ENCODE peak calls at places on chromosomes 2 and 18, in eight cellular contexts. One of them, this sample, is unnamed.

GRCh38 chr2:32882911-32883810 is 63.6 kb upstream of the LTBP1 start:
- DNase-seq in foreskin fibroblast: peak
- DNase-seq in esophagus muscularis mucosa: no peak
- DNase-seq in vagina: no peak
- DNase-seq in choroid plexus epithelial cell: peak
- DNase-seq in endothelial cell: no peak
- DNase-seq in mammary epithelial cell: no peak
- DNase-seq in HFFc6: peak
- DNase-seq in this sample: no peak

GRCh38 chr18:42620585-42620984 is 494.9 kb downstream of the RIT2 start:
- DNase-seq in foreskin fibroblast: no peak
- DNase-seq in esophagus muscularis mucosa: no peak
- DNase-seq in vagina: no peak
- DNase-seq in choroid plexus epithelial cell: no peak
- DNase-seq in endothelial cell: no peak
- DNase-seq in mammary epithelial cell: no peak
- DNase-seq in HFFc6: no peak
- DNase-seq in this sample: no peak

GRCh38 chr2:7857904-7858303 is 824.0 kb upstream of the ID2 start:
- DNase-seq in foreskin fibroblast: peak
- DNase-seq in esophagus muscularis mucosa: peak
- DNase-seq in vagina: no peak
- DNase-seq in choroid plexus epithelial cell: no peak
- DNase-seq in endothelial cell: no peak
- DNase-seq in mammary epithelial cell: peak
- DNase-seq in HFFc6: peak
- DNase-seq in this sample: no peak

GRCh38 chr2:94877129-94877528 is 5.9 kb downstream of the TEKT4 start:
- DNase-seq in foreskin fibroblast: no peak
- DNase-seq in esophagus muscularis mucosa: no peak
- DNase-seq in vagina: no peak
- DNase-seq in choroid plexus epithelial cell: no peak
- DNase-seq in endothelial cell: no peak
- DNase-seq in mammary epithelial cell: no peak
- DNase-seq in HFFc6: no peak
- DNase-seq in this sample: no peak

GRCh38 chr2:127084611-127085031 is 22.3 kb downstream of the BIN1 start:
- DNase-seq in foreskin fibroblast: no peak
- DNase-seq in esophagus muscularis mucosa: no peak
- DNase-seq in vagina: no peak
- DNase-seq in choroid plexus epithelial cell: no peak
- DNase-seq in endothelial cell: no peak
- DNase-seq in mammary epithelial cell: no peak
- DNase-seq in HFFc6: no peak
- DNase-seq in this sample: peak

GRCh38 chr2:102001767-102002142 is 10.0 kb downstream of the IL1R2 start:
- DNase-seq in foreskin fibroblast: no peak
- DNase-seq in esophagus muscularis mucosa: no peak
- DNase-seq in vagina: no peak
- DNase-seq in choroid plexus epithelial cell: no peak
- DNase-seq in endothelial cell: no peak
- DNase-seq in mammary epithelial cell: peak
- DNase-seq in HFFc6: no peak
- DNase-seq in this sample: peak

GRCh38 chr2:23803275-23803964 is 123.5 kb downstream of the ATAD2B start:
- DNase-seq in foreskin fibroblast: peak
- DNase-seq in esophagus muscularis mucosa: no peak
- DNase-seq in vagina: no peak
- DNase-seq in choroid plexus epithelial cell: peak
- DNase-seq in endothelial cell: no peak
- DNase-seq in mammary epithelial cell: peak
- DNase-seq in HFFc6: peak
- DNase-seq in this sample: no peak

GRCh38 chr18:34928068-34928753 is 113.0 kb upstream of the MAPRE2 start:
- DNase-seq in foreskin fibroblast: peak
- DNase-seq in esophagus muscularis mucosa: no peak
- DNase-seq in vagina: no peak
- DNase-seq in choroid plexus epithelial cell: no peak
- DNase-seq in endothelial cell: no peak
- DNase-seq in mammary epithelial cell: no peak
- DNase-seq in HFFc6: no peak
- DNase-seq in this sample: no peak

GRCh38 chr2:40416486-40416885 is 35.4 kb downstream of the SLC8A1 start:
- DNase-seq in foreskin fibroblast: peak
- DNase-seq in esophagus muscularis mucosa: no peak
- DNase-seq in vagina: no peak
- DNase-seq in choroid plexus epithelial cell: no peak
- DNase-seq in endothelial cell: no peak
- DNase-seq in mammary epithelial cell: peak
- DNase-seq in HFFc6: no peak
- DNase-seq in this sample: no peak

GRCh38 chr18:47735041-47735440 is 195.4 kb downstream of the SMAD2 start:
- DNase-seq in foreskin fibroblast: no peak
- DNase-seq in esophagus muscularis mucosa: no peak
- DNase-seq in vagina: no peak
- DNase-seq in choroid plexus epithelial cell: no peak
- DNase-seq in endothelial cell: no peak
- DNase-seq in mammary epithelial cell: no peak
- DNase-seq in HFFc6: no peak
- DNase-seq in this sample: no peak

GRCh38 chr2:191222507-191222906 is 22.7 kb upstream of the MYO1B start:
- DNase-seq in foreskin fibroblast: no peak
- DNase-seq in esophagus muscularis mucosa: no peak
- DNase-seq in vagina: no peak
- DNase-seq in choroid plexus epithelial cell: peak
- DNase-seq in endothelial cell: no peak
- DNase-seq in mammary epithelial cell: peak
- DNase-seq in HFFc6: no peak
- DNase-seq in this sample: no peak

GRCh38 chr2:132915812-132916211 is 245.8 kb upstream of the LYPD1 start:
- DNase-seq in foreskin fibroblast: no peak
- DNase-seq in esophagus muscularis mucosa: no peak
- DNase-seq in vagina: no peak
- DNase-seq in choroid plexus epithelial cell: no peak
- DNase-seq in endothelial cell: no peak
- DNase-seq in mammary epithelial cell: no peak
- DNase-seq in HFFc6: no peak
- DNase-seq in this sample: no peak

GRCh38 chr2:132909427-132909826 is 239.4 kb upstream of the LYPD1 start:
- DNase-seq in foreskin fibroblast: no peak
- DNase-seq in esophagus muscularis mucosa: no peak
- DNase-seq in vagina: no peak
- DNase-seq in choroid plexus epithelial cell: no peak
- DNase-seq in endothelial cell: no peak
- DNase-seq in mammary epithelial cell: peak
- DNase-seq in HFFc6: no peak
- DNase-seq in this sample: no peak

GRCh38 chr2:132910432-132910831 is 240.4 kb upstream of the LYPD1 start:
- DNase-seq in foreskin fibroblast: no peak
- DNase-seq in esophagus muscularis mucosa: no peak
- DNase-seq in vagina: no peak
- DNase-seq in choroid plexus epithelial cell: no peak
- DNase-seq in endothelial cell: no peak
- DNase-seq in mammary epithelial cell: no peak
- DNase-seq in HFFc6: no peak
- DNase-seq in this sample: no peak

GRCh38 chr2:132916219-132916618 is 246.2 kb upstream of the LYPD1 start:
- DNase-seq in foreskin fibroblast: no peak
- DNase-seq in esophagus muscularis mucosa: no peak
- DNase-seq in vagina: no peak
- DNase-seq in choroid plexus epithelial cell: no peak
- DNase-seq in endothelial cell: no peak
- DNase-seq in mammary epithelial cell: no peak
- DNase-seq in HFFc6: no peak
- DNase-seq in this sample: no peak

DNA sequence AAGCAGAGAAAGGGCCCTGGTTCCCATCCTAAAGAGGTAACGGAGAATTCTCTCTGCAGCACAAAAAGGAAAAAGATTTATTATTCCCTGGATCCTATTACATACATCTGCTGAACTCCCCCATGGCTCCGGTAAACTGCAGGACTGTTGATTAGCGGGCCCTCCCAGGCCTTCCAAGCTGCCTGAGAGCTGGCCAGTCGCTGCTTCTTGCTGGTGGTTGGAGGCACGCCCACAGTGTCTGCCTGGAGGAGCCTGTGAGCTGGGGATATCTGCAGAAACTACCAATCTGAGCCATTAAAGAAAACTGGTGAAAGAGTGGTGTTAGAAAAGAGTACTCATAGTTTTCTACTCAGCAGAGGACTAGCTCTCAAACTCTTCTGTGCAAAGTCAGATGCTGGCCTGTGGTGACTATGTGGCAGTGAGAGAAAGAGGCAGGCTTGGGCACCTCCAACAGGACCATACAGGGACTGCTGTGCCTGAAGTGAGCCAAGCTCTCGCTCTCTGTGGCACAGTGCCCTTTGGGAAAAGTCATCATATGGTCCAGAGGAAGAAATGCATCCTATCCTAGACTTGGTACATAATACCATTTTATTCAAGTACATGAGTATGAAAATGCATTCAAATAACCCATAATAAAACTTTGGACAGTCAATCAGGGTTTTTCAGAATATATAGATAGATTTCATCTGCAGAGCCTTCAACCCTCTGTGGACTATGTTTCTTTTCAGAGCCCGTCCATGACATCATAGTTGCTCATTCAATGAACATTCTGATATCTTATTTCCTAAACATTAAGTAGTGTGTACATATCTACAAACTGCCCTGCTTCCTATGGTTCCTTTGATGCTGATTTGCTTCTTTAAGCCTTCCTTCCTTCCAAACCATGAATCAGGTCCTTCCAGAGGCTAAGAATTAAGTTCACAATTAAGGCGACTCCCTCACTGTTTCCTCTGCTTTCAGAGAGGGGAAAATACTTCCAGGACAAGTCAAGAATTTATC is 242.0 kb upstream of the LYPD1 start:
- DNase-seq in foreskin fibroblast: no peak
- DNase-seq in esophagus muscularis mucosa: no peak
- DNase-seq in vagina: no peak
- DNase-seq in choroid plexus epithelial cell: peak
- DNase-seq in endothelial cell: no peak
- DNase-seq in mammary epithelial cell: no peak
- DNase-seq in HFFc6: no peak
- DNase-seq in this sample: no peak
- TF ChIP-seq CTCF in foreskin fibroblast: no peak
- TF ChIP-seq CTCF in esophagus muscularis mucosa: no peak
- TF ChIP-seq CTCF in vagina: no peak
- TF ChIP-seq CTCF in choroid plexus epithelial cell: no peak
- TF ChIP-seq CTCF in endothelial cell: no peak
- TF ChIP-seq CTCF in mammary epithelial cell: no peak
- TF ChIP-seq CTCF in HFFc6: peak
- TF ChIP-seq CTCF in this sample: no peak

DNA sequence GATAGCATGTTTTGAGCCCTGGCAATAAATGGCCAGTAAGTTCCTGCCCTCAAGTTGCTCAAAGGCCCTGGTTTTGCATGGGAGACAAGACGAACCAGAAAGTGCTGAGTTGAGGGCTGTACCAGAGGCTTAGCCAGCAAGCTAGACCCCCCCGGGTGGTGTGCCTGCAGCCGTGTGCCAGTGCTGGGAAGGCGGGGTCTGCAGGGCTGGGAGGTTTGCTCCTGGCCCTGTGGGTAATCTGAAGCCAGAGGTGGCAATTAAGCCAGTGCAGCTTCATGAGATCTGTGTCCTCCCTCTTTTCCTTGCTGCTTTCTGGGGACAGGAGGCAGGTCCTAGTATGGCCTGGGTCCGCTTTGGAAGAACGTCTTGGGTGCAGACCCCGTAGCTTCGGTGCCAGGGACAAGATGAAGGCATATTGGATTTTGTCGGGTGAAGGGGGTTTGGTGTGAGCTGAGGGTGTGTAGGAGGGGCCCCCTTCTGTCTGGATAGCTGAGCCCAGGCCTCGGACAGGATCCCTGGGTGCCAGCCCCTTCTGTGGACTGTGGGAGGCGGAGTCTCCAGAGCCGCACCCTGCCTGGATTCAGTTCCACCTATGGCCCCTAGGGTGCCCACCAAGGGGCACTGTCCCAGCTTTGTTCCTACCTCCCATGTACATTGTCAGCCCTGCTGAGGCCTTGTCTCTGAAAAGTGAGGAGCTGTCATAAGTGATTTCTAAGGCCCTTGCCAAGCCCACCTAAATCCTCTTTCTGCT is 15.6 kb downstream of the ATOH8 start:
- DNase-seq in foreskin fibroblast: no peak
- DNase-seq in esophagus muscularis mucosa: no peak
- DNase-seq in vagina: no peak
- DNase-seq in choroid plexus epithelial cell: no peak
- DNase-seq in endothelial cell: peak
- DNase-seq in mammary epithelial cell: no peak
- DNase-seq in HFFc6: no peak
- DNase-seq in this sample: peak
- TF ChIP-seq CTCF in foreskin fibroblast: peak
- TF ChIP-seq CTCF in esophagus muscularis mucosa: no peak
- TF ChIP-seq CTCF in vagina: no peak
- TF ChIP-seq CTCF in choroid plexus epithelial cell: peak
- TF ChIP-seq CTCF in endothelial cell: peak
- TF ChIP-seq CTCF in mammary epithelial cell: peak
- TF ChIP-seq CTCF in HFFc6: peak
- TF ChIP-seq CTCF in this sample: no peak

GRCh38 chr18:9561774-9562173 is 52.6 kb downstream of the PPP4R1 start:
- DNase-seq in foreskin fibroblast: no peak
- DNase-seq in esophagus muscularis mucosa: no peak
- DNase-seq in vagina: no peak
- DNase-seq in choroid plexus epithelial cell: no peak
- DNase-seq in endothelial cell: no peak
- DNase-seq in mammary epithelial cell: no peak
- DNase-seq in HFFc6: no peak
- DNase-seq in this sample: no peak

GRCh38 chr18:9558397-9559064 is 55.8 kb downstream of the PPP4R1 start:
- DNase-seq in foreskin fibroblast: no peak
- DNase-seq in esophagus muscularis mucosa: no peak
- DNase-seq in vagina: no peak
- DNase-seq in choroid plexus epithelial cell: no peak
- DNase-seq in endothelial cell: no peak
- DNase-seq in mammary epithelial cell: no peak
- DNase-seq in HFFc6: no peak
- DNase-seq in this sample: no peak

GRCh38 chr18:9559253-9559652 is 55.1 kb downstream of the PPP4R1 start:
- DNase-seq in foreskin fibroblast: no peak
- DNase-seq in esophagus muscularis mucosa: no peak
- DNase-seq in vagina: no peak
- DNase-seq in choroid plexus epithelial cell: no peak
- DNase-seq in endothelial cell: no peak
- DNase-seq in mammary epithelial cell: no peak
- DNase-seq in HFFc6: no peak
- DNase-seq in this sample: no peak

GRCh38 chr18:9552616-9553015 is 61.7 kb downstream of the PPP4R1 start:
- DNase-seq in foreskin fibroblast: no peak
- DNase-seq in esophagus muscularis mucosa: no peak
- DNase-seq in vagina: no peak
- DNase-seq in choroid plexus epithelial cell: no peak
- DNase-seq in endothelial cell: no peak
- DNase-seq in mammary epithelial cell: no peak
- DNase-seq in HFFc6: no peak
- DNase-seq in this sample: no peak

GRCh38 chr18:9557250-9557943 is 57.0 kb downstream of the PPP4R1 start:
- DNase-seq in foreskin fibroblast: no peak
- DNase-seq in esophagus muscularis mucosa: no peak
- DNase-seq in vagina: no peak
- DNase-seq in choroid plexus epithelial cell: no peak
- DNase-seq in endothelial cell: no peak
- DNase-seq in mammary epithelial cell: peak
- DNase-seq in HFFc6: no peak
- DNase-seq in this sample: no peak
- TF ChIP-seq CTCF in foreskin fibroblast: no peak
- TF ChIP-seq CTCF in esophagus muscularis mucosa: no peak
- TF ChIP-seq CTCF in vagina: no peak
- TF ChIP-seq CTCF in choroid plexus epithelial cell: no peak
- TF ChIP-seq CTCF in endothelial cell: no peak
- TF ChIP-seq CTCF in mammary epithelial cell: no peak
- TF ChIP-seq CTCF in HFFc6: no peak
- TF ChIP-seq CTCF in this sample: no peak

GRCh38 chr2:125471963-125472362 is 1184.0 kb upstream of the GYPC start:
- DNase-seq in foreskin fibroblast: no peak
- DNase-seq in esophagus muscularis mucosa: no peak
- DNase-seq in vagina: no peak
- DNase-seq in choroid plexus epithelial cell: peak
- DNase-seq in endothelial cell: peak
- DNase-seq in mammary epithelial cell: no peak
- DNase-seq in HFFc6: no peak
- DNase-seq in this sample: no peak
- TF ChIP-seq CTCF in foreskin fibroblast: peak
- TF ChIP-seq CTCF in esophagus muscularis mucosa: no peak
- TF ChIP-seq CTCF in vagina: no peak
- TF ChIP-seq CTCF in choroid plexus epithelial cell: peak
- TF ChIP-seq CTCF in endothelial cell: peak
- TF ChIP-seq CTCF in mammary epithelial cell: no peak
- TF ChIP-seq CTCF in HFFc6: peak
- TF ChIP-seq CTCF in this sample: no peak

This sample was measured in activated CD8-positive, alpha-beta T cell treated with anti-CD3 and anti-CD28 coated beads for 36 hours.